ENCODE peak calls at places on chromosomes 11 and 22, in six cellular contexts. N is uterus, I is epithelial cell of esophagus, R is HCT116, W is brain microvascular endothelial cell, H is fibroblast of villous mesenchyme. O is an unnamed sample.

GRCh38 chr11:104380358-104380757 is 216.4 kb upstream of the PDGFD start:
- DNase-seq in R (no peak), W (no peak), I (no peak), H (no peak), N (no peak), O (peak; percentile 6)

GRCh38 chr11:64865286-64866172 is 12.9 kb downstream of the EHD1 start:
- DNase-seq in R (no peak), H (peak; percentile 93), N (no peak), W (peak; percentile 80), I (peak; percentile 42), O (peak; percentile 87)

GRCh38 chr11:61957028-61957770 is 7.0 kb downstream of the BEST1 start:
- DNase-seq in N (peak; percentile 13), R (no peak), W (no peak), I (no peak), H (no peak), O (no peak)

GRCh38 chr11:28833670-28834069 is 725.5 kb downstream of the METTL15 start:
- DNase-seq in W (peak; percentile 97), R (no peak), N (no peak), H (peak; percentile 91), I (peak; percentile 79), O (peak; percentile 96)

GRCh38 chr11:88813233-88813915 is 252.4 kb downstream of the GRM5 start:
- DNase-seq in H (no peak), W (no peak), R (no peak), N (no peak), I (no peak), O (no peak)

GRCh38 chr11:86671386-86672006 is 920 bp downstream of the ME3 start:
- DNase-seq in N (peak; percentile 80), W (no peak), R (no peak), H (peak; percentile 38), I (peak; percentile 36), O (no peak)

GRCh38 chr11:46050065-46050464 is 71.2 kb downstream of the PHF21A start:
- DNase-seq in N (peak; percentile 31), I (peak; percentile 82), W (peak; percentile 71), R (peak; percentile 10), H (peak; percentile 75), O (peak; percentile 91)

GRCh38 chr22:25165785-25166184 is 33.9 kb upstream of the CRYBB3 start:
- DNase-seq in W (no peak), H (no peak), N (no peak), I (no peak), R (no peak), O (no peak)

GRCh38 chr11:69948256-69949141 is 129.3 kb upstream of the FGF3 start:
- DNase-seq in W (peak; percentile 56), H (no peak), R (peak; percentile 96), N (no peak), I (peak; percentile 74), O (no peak)
- TF ChIP-seq CTCF in W (peak; percentile 32), H (no peak), R (peak; percentile 8), N (no peak), I (peak; percentile 39), O (no peak)

GRCh38 chr11:2532704-2533641 is 88.2 kb downstream of the KCNQ1 start:
- DNase-seq in R (peak; percentile 89), N (peak; percentile 94), H (peak; percentile 89), I (peak; percentile 92), W (peak; percentile 84), O (peak; percentile 78)
- H3K4me3 ChIP-seq in R (peak overlapping the region; percentile 42), N (no peak overlapping the region), H (peak overlapping the region; percentile 1), I (no peak overlapping the region), W (peak overlapping the region; percentile 12), O (peak overlapping the region; percentile 11)

GRCh38 chr11:96110302-96110701 is 186.4 kb upstream of the MTMR2 start:
- DNase-seq in W (no peak), H (no peak), I (no peak), R (no peak), N (no peak), O (no peak)
- TF ChIP-seq CTCF in W (no peak), H (no peak), I (peak; percentile 17), R (no peak), N (no peak), O (no peak)

GRCh38 chr11:9090488-9091043 is 833 bp downstream of the SCUBE2 start:
- DNase-seq in I (no peak), N (no peak), H (no peak), W (no peak), R (no peak), O (peak; percentile 8)
- H3K4me3 ChIP-seq in I (no peak overlapping the region), N (peak overlapping the region; percentile 49), H (peak overlapping the region; percentile 48), W (peak overlapping the region; percentile 50), R (no peak overlapping the region), O (peak overlapping the region; percentile 47)

DNA sequence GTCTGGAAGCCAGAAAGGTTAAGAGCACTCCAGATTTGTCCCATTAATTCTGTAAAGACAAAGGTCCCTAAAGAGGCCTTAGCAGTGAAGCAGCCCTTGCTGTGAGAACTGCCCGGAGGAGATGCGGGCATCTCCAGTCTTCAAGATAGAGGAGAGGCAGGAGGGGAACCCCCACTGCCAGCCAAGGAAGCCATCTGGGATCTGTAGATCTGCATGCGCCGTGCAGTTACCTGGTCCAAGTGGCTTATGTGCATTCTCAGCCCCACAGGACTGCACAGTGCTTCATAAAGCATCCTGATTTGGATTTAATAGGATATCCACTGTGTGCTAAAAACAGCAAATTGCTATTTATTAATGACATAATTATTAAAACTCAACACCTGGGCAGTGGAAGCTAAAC is 834.6 kb downstream of the NTM start:
- DNase-seq in H (no peak), R (no peak), I (no peak), W (no peak), N (no peak), O (no peak)
- TF ChIP-seq CTCF in H (no peak), R (no peak), I (no peak), W (no peak), N (no peak), O (no peak)

GRCh38 chr22:46064966-46065666 is 85.2 kb upstream of the PPARA start:
- DNase-seq in W (no peak), H (peak; percentile 56), I (no peak), R (no peak), N (peak; percentile 31), O (peak; percentile 43)
- H3K4me3 ChIP-seq in W (no peak overlapping the region), H (peak overlapping the region; percentile 14), I (peak overlapping the region; percentile 14), R (no peak overlapping the region), N (peak overlapping the region; percentile 99), O (peak overlapping the region; percentile 74)

DNA sequence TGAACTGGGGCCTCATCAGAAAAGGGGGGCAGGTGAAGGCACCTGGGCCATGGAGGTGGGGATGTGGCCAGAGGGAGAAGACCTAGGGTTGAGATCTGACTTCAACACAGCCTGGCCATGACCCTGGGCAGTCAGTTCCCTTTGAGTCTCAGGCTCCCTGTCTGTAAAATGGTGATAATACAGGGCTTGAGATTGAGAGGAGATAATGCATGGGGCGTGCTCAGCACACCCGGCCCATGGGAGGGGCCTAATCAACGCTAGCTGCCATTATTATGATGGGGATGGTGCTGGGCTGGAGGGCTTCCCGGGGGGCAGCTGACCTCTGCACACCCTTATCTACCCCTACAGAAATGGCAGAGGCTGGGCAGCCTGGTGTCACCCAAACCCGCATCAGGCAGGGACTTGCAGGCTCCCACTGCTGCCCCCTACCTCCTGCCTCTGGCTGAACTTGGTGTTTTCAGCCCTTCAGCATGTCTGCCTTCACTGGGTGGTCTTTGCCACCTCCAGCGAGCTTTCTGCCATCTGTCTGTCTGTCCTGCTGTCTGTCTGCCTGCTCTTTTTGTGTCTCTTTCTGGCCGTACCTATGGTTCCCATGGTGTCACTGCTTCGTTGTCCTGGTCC is 84.5 kb downstream of the CACNA1I start:
- DNase-seq in I (no peak), N (no peak), H (no peak), W (no peak), R (no peak), O (no peak)
- TF ChIP-seq CTCF in I (no peak), N (no peak), H (no peak), W (peak; percentile 36), R (peak; percentile 58), O (no peak)

DNA sequence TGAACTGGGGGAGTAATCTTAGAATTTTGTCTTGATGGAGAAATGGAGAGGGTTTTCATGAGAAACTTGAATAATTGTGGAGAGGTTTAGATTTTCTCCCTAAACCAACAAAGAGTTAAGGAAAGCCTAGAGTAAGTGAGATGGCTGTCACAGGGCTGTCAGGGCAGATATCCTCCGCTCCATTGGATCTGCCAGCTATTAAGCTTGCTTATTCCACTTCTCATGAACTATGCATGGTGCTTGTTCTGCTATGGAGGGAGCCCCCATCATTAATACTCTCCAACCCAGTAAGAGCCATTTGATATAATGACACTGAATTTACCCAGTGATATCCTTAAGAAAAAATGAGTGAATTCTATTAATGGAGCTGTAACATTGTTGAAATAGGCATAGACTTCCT is 342.8 kb upstream of the MTNR1B start:
- DNase-seq in H (no peak), I (no peak), R (no peak), W (no peak), N (no peak), O (no peak)
- H3K4me3 ChIP-seq in H (no peak overlapping the region), I (no peak overlapping the region), R (no peak overlapping the region), W (no peak overlapping the region), N (no peak overlapping the region), O (no peak overlapping the region)